ENCODE peak calls at places on chromosomes 12 and 14, in five cellular contexts. Q is fibroblast of villous mesenchyme; A is CD8-positive, alpha-beta T cell; S is heart left ventricle; V is HFF-Myc. Y is an unnamed sample.
A peak's percentile ranks its signal among the peaks of the same experiment; 100 is the strongest.

GRCh38 chr14:89240414-89240813 is 176.6 kb downstream of the FOXN3 start:
- DNase-seq in Q (peak; percentile 34), A (no peak), S (no peak), V (peak; percentile 20), Y (peak; percentile 45)

GRCh38 chr12:113961921-113962710 is 4.0 kb downstream of the RBM19 start:
- DNase-seq in S (no peak), V (peak; percentile 25), A (no peak), Q (peak; percentile 41), Y (no peak)

GRCh38 chr14:54570651-54571415 is 3.9 kb downstream of the SAMD4A start:
- DNase-seq in A (no peak), Q (peak; percentile 90), S (no peak), V (no peak), Y (peak; percentile 79)

GRCh38 chr12:30850684-30851083 is 75.9 kb upstream of the TSPAN11 start:
- DNase-seq in V (no peak), S (no peak), Q (no peak), A (no peak), Y (no peak)

GRCh38 chr14:99790978-99791376 is 2.2 kb upstream of the EML1 start:
- DNase-seq in Q (no peak), V (no peak), A (no peak), S (no peak), Y (no peak)

GRCh38 chr14:76958975-76959710 is 69.4 kb downstream of the IRF2BPL start:
- DNase-seq in S (peak; percentile 59), V (no peak), A (no peak), Q (peak; percentile 80), Y (peak; percentile 79)

GRCh38 chr12:19707948-19708409 is 268.7 kb downstream of the AEBP2 start:
- DNase-seq in A (no peak), V (peak; percentile 25), Q (peak; percentile 48), S (no peak), Y (peak; percentile 38)

GRCh38 chr12:121697093-121697698 is 15.4 kb upstream of the TMEM120B start:
- DNase-seq in Q (peak; percentile 69), S (no peak), V (no peak), A (no peak), Y (peak; percentile 63)

GRCh38 chr14:76955575-76956252 is 72.8 kb downstream of the IRF2BPL start:
- DNase-seq in V (no peak), Q (peak; percentile 75), A (peak; percentile 19), S (peak; percentile 51), Y (peak; percentile 68)

GRCh38 chr12:39966738-39967137 is 139.1 kb downstream of the SLC2A13 start:
- DNase-seq in V (no peak), A (no peak), S (no peak), Q (no peak), Y (no peak)

GRCh38 chr12:89568484-89568883 is 42.6 kb upstream of the POC1B start:
- DNase-seq in Q (peak; percentile 34), S (no peak), V (no peak), A (no peak), Y (no peak)

GRCh38 chr14:105065280-105066228 is at the start of gene GPR132:
- DNase-seq in V (no peak), Q (no peak), S (no peak), A (peak; percentile 79), Y (no peak)

GRCh38 chr14:95281560-95282176 is 38.0 kb downstream of the CLMN start:
- DNase-seq in Q (no peak), A (no peak), S (no peak), V (no peak), Y (no peak)

GRCh38 chr12:100827901-100828520 is 33.4 kb downstream of the ANO4 start:
- DNase-seq in A (no peak), V (no peak), S (no peak), Q (peak; percentile 39), Y (peak; percentile 54)

GRCh38 chr12:8905546-8905945 is 8.8 kb upstream of the PHC1 start:
- DNase-seq in V (no peak), S (no peak), A (no peak), Q (no peak), Y (no peak)

GRCh38 chr14:99026471-99026870 is 245.5 kb downstream of the BCL11B start:
- DNase-seq in Q (no peak), A (no peak), V (no peak), S (no peak), Y (no peak)

GRCh38 chr12:3607039-3607719 is 116.2 kb downstream of the PRMT8 start:
- DNase-seq in Q (peak; percentile 3), S (no peak), V (no peak), A (no peak), Y (no peak)

GRCh38 chr12:104257913-104258472 is 42.4 kb downstream of the TXNRD1 start:
- DNase-seq in Q (no peak), S (no peak), V (no peak), A (no peak), Y (no peak)

GRCh38 chr12:32043928-32044549 is 62.6 kb upstream of the BICD1 start:
- DNase-seq in V (no peak), Q (no peak), A (no peak), S (no peak), Y (no peak)

GRCh38 chr14:100237735-100238418 is 1.1 kb upstream of the YY1 start:
- DNase-seq in Q (peak; percentile 50), S (peak; percentile 63), V (no peak), A (peak; percentile 28), Y (peak; percentile 39)

GRCh38 chr12:46702581-46703344 is 123.0 kb downstream of the SLC38A4 start:
- DNase-seq in V (no peak), Q (peak; percentile 50), S (no peak), A (no peak), Y (no peak)

GRCh38 chr14:41498959-41499358 is 107.7 kb upstream of the LRFN5 start:
- DNase-seq in S (no peak), Q (no peak), V (no peak), A (no peak), Y (no peak)

GRCh38 chr12:2922329-2922728 is 31.6 kb downstream of the TULP3 start:
- DNase-seq in V (no peak), S (no peak), Q (peak; percentile 4), A (no peak), Y (no peak)

GRCh38 chr14:51293149-51293925 is 53.3 kb downstream of the TMX1 start:
- DNase-seq in V (peak; percentile 30), S (peak; percentile 71), A (no peak), Q (peak; percentile 50), Y (peak; percentile 61)

GRCh38 chr12:70033310-70033709 is 208.3 kb downstream of the MYRFL start:
- DNase-seq in A (no peak), Q (no peak), S (no peak), V (no peak), Y (no peak)

GRCh38 chr14:23300687-23301223 is 1.9 kb downstream of the PPP1R3E start:
- DNase-seq in V (no peak), A (no peak), Q (peak; percentile 30), S (peak; percentile 85), Y (peak; percentile 18)

GRCh38 chr14:92615451-92615850 is 101.9 kb downstream of the RIN3 start:
- DNase-seq in Q (no peak), V (no peak), A (peak; percentile 57), S (no peak), Y (no peak)

GRCh38 chr14:91229743-91230200 is 14.7 kb downstream of the GPR68 start:
- DNase-seq in V (no peak), A (peak; percentile 30), Q (peak; percentile 38), S (no peak), Y (peak; percentile 87)

GRCh38 chr12:13220848-13221247 is 24.3 kb downstream of the EMP1 start:
- DNase-seq in Q (no peak), V (no peak), A (no peak), S (no peak), Y (no peak)

GRCh38 chr14:30708157-30708556 is 86.0 kb downstream of the SCFD1 start:
- DNase-seq in A (no peak), Q (no peak), S (no peak), V (no peak), Y (no peak)

GRCh38 chr12:11510671-11511070 is 115.3 kb upstream of the PRB2 start:
- DNase-seq in V (no peak), S (no peak), Q (no peak), A (no peak), Y (no peak)

GRCh38 chr14:22668417-22668816 is 24.3 kb upstream of the OR6J1 start:
- DNase-seq in A (no peak), V (no peak), Q (peak; percentile 77), S (no peak), Y (peak; percentile 71)

DNA sequence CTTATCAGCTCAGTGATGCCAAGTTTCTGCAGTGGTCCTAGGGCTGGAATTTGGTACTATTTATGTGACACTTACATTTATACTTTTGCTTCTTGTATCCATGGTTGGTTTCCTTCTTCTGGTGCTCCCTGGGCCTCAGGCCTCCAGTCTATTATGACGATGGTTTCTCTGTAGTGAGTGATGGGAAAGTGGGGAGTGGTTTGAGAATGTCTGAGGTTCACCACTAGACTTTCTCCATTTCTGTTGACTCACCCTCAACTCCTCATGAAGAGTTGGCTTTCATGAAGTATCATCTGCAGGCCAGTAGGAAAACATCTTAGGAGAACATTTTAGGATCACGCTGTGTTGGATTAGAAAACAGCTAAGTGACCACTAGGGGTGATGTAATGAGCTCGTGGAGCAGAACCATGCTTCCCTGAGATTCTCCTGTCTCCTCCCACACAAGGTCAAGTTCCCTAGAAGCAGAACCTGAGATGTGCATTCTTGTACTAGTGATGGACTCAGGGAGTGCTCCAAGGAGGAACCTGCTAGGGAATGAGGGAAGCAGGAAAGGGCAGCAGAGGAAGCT is 32.1 kb downstream of the RPH3A start:
- DNase-seq in V (no peak), Q (no peak), S (no peak), A (no peak), Y (no peak)
- TF ChIP-seq CTCF in V (no peak), Q (no peak), S (no peak), A (no peak), Y (no peak)

DNA sequence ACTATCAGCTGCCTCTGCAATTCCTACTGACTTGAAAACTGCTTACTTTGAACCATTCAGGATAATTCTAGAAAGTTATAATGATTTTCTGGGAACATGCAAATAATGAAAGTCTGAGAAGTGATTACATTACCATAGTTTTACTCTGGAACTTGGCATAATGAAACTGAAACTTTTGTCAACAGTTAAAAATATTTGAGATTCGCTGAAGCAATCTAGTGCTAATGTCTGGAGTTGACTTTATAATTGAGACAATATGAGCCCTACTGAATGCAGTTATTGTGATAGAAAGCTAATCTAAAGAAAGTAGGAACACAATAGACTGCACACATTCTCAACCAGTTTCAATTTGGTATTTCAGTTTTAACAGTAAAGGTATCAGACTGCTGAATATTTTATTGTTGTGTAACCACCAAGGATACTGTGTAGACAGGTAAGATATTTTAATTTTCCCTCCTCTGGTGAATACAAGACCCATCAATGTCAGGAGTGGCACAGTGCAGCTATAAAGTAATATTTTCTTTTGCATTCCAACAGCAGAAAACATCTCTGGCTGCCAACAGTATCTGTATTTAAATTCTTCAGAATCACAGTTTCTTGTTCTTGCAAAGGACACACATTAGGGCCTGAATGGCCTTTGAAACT is 483.5 kb downstream of the ATP23 start:
- DNase-seq in Q (peak; percentile 34), V (no peak), S (no peak), A (no peak), Y (peak; percentile 20)
- H3K4me3 ChIP-seq in Q (no peak overlapping the region), V (no peak overlapping the region), S (no peak overlapping the region), A (no peak overlapping the region), Y (no peak overlapping the region)

GRCh38 chr14:78448483-78449094 is 278.4 kb downstream of the NRXN3 start:
- DNase-seq in V (peak; percentile 6), Q (peak; percentile 1), S (peak; percentile 22), A (no peak), Y (peak; percentile 5)
- TF ChIP-seq CTCF in V (peak; percentile 57), Q (peak; percentile 30), S (peak; percentile 53), A (peak; percentile 32), Y (peak; percentile 45)

DNA sequence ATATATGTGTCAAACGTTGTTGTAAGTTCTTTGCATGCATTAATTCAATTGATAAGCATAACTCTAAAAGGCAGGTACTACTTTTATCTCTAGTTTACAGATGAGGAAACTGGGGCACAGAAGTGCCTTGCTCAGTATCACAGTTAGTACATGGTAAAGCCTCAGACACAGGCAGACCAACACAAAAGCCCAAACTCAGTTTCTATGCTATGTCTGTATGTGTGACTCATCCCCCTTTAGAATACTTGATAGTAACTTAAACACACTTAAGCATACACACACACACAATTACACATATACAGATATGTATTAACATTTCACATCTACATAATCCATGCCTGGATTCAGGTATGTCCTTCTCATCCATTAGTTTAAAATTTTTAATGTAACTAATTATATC is 88.0 kb downstream of the EPS8 start:
- DNase-seq in V (no peak), S (no peak), A (no peak), Q (peak; percentile 71), Y (peak; percentile 76)
- H3K4me3 ChIP-seq in V (no peak overlapping the region), S (no peak overlapping the region), A (no peak overlapping the region), Q (no peak overlapping the region), Y (no peak overlapping the region)

Y was measured in astrocyte of the spinal cord.